ENCODE peak calls at places on chromosomes 6 and 20, in four cellular contexts. W, J, Y and M are unnamed samples. For H3K4me1, the result is how much of the 10 kb centered on the place peaks cover.

GRCh38 chr20:41052742-41053419 is 24.3 kb downstream of the TOP1 start:
- DNase-seq in W (peak), J (no peak), Y (no peak), M (no peak)

GRCh38 chr6:127177030-127177928 is 58.8 kb downstream of the RSPO3 start:
- DNase-seq in W (no peak), J (no peak), Y (no peak), M (no peak)

GRCh38 chr6:12119085-12119588 is 107.0 kb downstream of the HIVEP1 start:
- DNase-seq in W (no peak), J (no peak), Y (no peak), M (no peak)

GRCh38 chr6:157063176-157063934 is 260.0 kb downstream of the TMEM242 start:
- DNase-seq in W (peak), J (no peak), Y (no peak), M (no peak)

GRCh38 chr20:23049933-23050838 is 714 bp upstream of the THBD start:
- DNase-seq in W (peak), J (peak), Y (peak), M (peak)

GRCh38 chr20:46084805-46085792 is 4.7 kb downstream of the NCOA5 start:
- DNase-seq in W (no peak), J (peak), Y (no peak), M (no peak)

GRCh38 chr20:57756921-57757320 is 47.1 kb upstream of the PMEPA1 start:
- DNase-seq in W (no peak), J (no peak), Y (no peak), M (peak)

GRCh38 chr6:123211777-123212545 is 215.9 kb downstream of the CLVS2 start:
- DNase-seq in W (no peak), J (no peak), Y (no peak), M (no peak)

GRCh38 chr20:35551485-35551884 is 9.6 kb downstream of the ERGIC3 start:
- DNase-seq in W (no peak), J (no peak), Y (no peak), M (no peak)

GRCh38 chr6:111813247-111814162 is 59.7 kb downstream of the FYN start:
- DNase-seq in W (no peak), J (no peak), Y (no peak), M (no peak)

GRCh38 chr6:108875161-108875555 is 26.9 kb downstream of the ARMC2 start:
- DNase-seq in W (no peak), J (no peak), Y (no peak), M (no peak)

GRCh38 chr6:74752303-74752702 is 453.6 kb downstream of the COL12A1 start:
- DNase-seq in W (peak), J (no peak), Y (no peak), M (no peak)

GRCh38 chr6:13463941-13464340 is 23.5 kb downstream of the GFOD1 start:
- DNase-seq in W (no peak), J (no peak), Y (no peak), M (no peak)

GRCh38 chr20:18718129-18718528 is 95.5 kb upstream of the SCP2D1 start:
- DNase-seq in W (peak), J (no peak), Y (no peak), M (no peak)

GRCh38 chr6:73798592-73798991 is 102.6 kb downstream of the CD109 start:
- DNase-seq in W (peak), J (no peak), Y (peak), M (peak)

GRCh38 chr20:10005885-10006284 is 28.9 kb upstream of the ANKEF1 start:
- DNase-seq in W (peak), J (no peak), Y (no peak), M (no peak)

GRCh38 chr6:11428895-11429294 is 108.7 kb upstream of the TMEM170B start:
- DNase-seq in W (peak), J (no peak), Y (no peak), M (no peak)

GRCh38 chr6:34358389-34358906 is 34.0 kb downstream of the NUDT3 start:
- DNase-seq in W (no peak), J (no peak), Y (no peak), M (no peak)

GRCh38 chr20:7585126-7585679 is 355.1 kb downstream of the HAO1 start:
- DNase-seq in W (no peak), J (no peak), Y (no peak), M (no peak)

GRCh38 chr20:19828233-19828632 is 70.2 kb downstream of the RIN2 start:
- DNase-seq in W (no peak), J (no peak), Y (peak), M (no peak)

GRCh38 chr6:41780623-41781301 is at the start of gene PRICKLE4:
- DNase-seq in W (peak), J (peak), Y (peak), M (peak)

GRCh38 chr6:19851273-19852089 is 14.3 kb downstream of the ID4 start:
- DNase-seq in W (peak), J (no peak), Y (peak), M (no peak)

GRCh38 chr6:157280947-157281346 is 42.4 kb downstream of the TMEM242 start:
- DNase-seq in W (no peak), J (no peak), Y (no peak), M (no peak)

GRCh38 chr6:33197431-33198048 is 2.9 kb downstream of the RXRB start:
- DNase-seq in W (peak), J (peak), Y (peak), M (no peak)

GRCh38 chr20:32192698-32193097 is 14.8 kb downstream of the PLAGL2 start:
- DNase-seq in W (no peak), J (no peak), Y (no peak), M (no peak)

GRCh38 chr6:43930440-43931154 is 160.6 kb downstream of the VEGFA start:
- DNase-seq in W (no peak), J (no peak), Y (no peak), M (peak)

GRCh38 chr6:19142236-19142635 is 694.9 kb upstream of the ID4 start:
- DNase-seq in W (no peak), J (no peak), Y (no peak), M (no peak)

GRCh38 chr20:2845607-2846006 is 5.1 kb downstream of the VPS16 start:
- DNase-seq in W (no peak), J (no peak), Y (no peak), M (no peak)

GRCh38 chr6:168272379-168273011 is 47.1 kb downstream of the DACT2 start:
- DNase-seq in W (peak), J (no peak), Y (no peak), M (no peak)

GRCh38 chr6:98471444-98471843 is 362.9 kb upstream of the POU3F2 start:
- DNase-seq in W (no peak), J (no peak), Y (no peak), M (no peak)

GRCh38 chr6:167739721-167740475 is 86.8 kb upstream of the AFDN start:
- DNase-seq in W (no peak), J (peak), Y (no peak), M (peak)

GRCh38 chr6:9140861-9141534 is 705.7 kb upstream of the SLC35B3 start:
- DNase-seq in W (no peak), J (no peak), Y (no peak), M (no peak)

GRCh38 chr20:24952376-24953203 is 3.5 kb downstream of the CST7 start:
- DNase-seq in W (no peak), J (peak), Y (no peak), M (peak)

GRCh38 chr6:91879346-91879995 is 1292.6 kb upstream of the MAP3K7 start:
- DNase-seq in W (no peak), J (no peak), Y (no peak), M (no peak)

GRCh38 chr6:151181701-151182367 is 57.9 kb upstream of the AKAP12 start:
- DNase-seq in W (no peak), J (no peak), Y (no peak), M (no peak)

GRCh38 chr6:53858196-53858595 is 63.4 kb downstream of the LRRC1 start:
- DNase-seq in W (no peak), J (no peak), Y (no peak), M (no peak)

GRCh38 chr20:33524261-33524660 is 34.4 kb downstream of the CBFA2T2 start:
- DNase-seq in W (no peak), J (no peak), Y (no peak), M (no peak)

GRCh38 chr6:39294133-39294532 is 20.1 kb downstream of the KCNK17 start:
- DNase-seq in W (no peak), J (no peak), Y (no peak), M (no peak)

GRCh38 chr6:39295538-39295937 is 18.7 kb downstream of the KCNK17 start:
- DNase-seq in W (no peak), J (no peak), Y (no peak), M (no peak)

GRCh38 chr6:39296745-39297640 is 17.2 kb downstream of the KCNK17 start:
- DNase-seq in W (no peak), J (no peak), Y (no peak), M (peak)

GRCh38 chr6:39292637-39293036 is 21.6 kb downstream of the KCNK17 start:
- DNase-seq in W (no peak), J (no peak), Y (no peak), M (no peak)

DNA sequence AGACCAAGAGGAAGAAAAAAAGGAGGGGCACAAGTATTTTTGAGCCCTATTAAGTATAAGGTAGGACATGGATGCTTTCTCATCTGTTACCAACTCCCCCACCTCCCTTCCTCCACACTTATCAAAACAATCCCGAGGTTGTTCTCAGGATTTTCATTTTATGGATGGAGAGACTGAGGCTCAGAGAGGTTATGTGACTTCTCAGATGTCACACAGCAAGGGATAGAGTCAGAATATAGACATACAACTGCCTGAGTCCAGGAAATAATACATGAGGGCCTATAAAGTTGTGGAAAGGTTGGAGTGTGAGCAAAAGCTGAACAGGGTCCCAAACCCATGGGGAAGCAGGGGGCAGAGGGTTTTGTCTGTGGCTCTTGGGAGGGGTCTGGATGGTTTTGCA is 19.3 kb downstream of the KCNK17 start:
- DNase-seq in W (no peak), J (no peak), Y (no peak), M (no peak)
- H3K4me1 ChIP-seq in W (under half), J (under half), Y (under half), M (under half)

GRCh38 chr6:159960485-159960884 is 8.4 kb upstream of the IGF2R start:
- DNase-seq in W (no peak), J (no peak), Y (no peak), M (no peak)
- H3K27ac ChIP-seq in W (no peak), J (no peak), Y (peak), M (peak)

DNA sequence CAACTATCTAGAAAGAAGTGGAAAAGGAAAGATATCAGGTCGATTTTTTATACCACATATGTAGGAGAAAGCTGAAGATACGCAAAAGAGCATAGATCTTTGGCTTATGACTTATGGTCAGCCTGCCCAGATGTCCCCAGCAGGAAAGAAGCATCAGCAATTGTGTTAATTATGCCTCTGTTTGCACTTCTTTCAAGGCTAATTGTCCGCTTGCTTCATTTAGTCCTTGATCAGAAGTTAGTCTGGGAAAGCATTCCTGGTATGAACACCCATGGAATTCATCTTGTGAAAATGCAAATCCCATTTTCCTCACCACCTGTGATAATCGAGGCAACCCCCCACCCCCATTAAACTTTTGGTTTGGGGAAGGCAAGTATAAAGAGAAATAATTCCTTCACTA is 62.8 kb downstream of the ATP9A start:
- DNase-seq in W (no peak), J (no peak), Y (no peak), M (no peak)
- H3K4me3 ChIP-seq in W (no peak), J (no peak), Y (no peak), M (no peak)

GRCh38 chr20:12966468-12967085 is 42.2 kb upstream of the SPTLC3 start:
- DNase-seq in W (peak), J (no peak), Y (no peak), M (no peak)
- H3K4me1 ChIP-seq in W (under half), J (under half), Y (under half), M (under half)

DNA sequence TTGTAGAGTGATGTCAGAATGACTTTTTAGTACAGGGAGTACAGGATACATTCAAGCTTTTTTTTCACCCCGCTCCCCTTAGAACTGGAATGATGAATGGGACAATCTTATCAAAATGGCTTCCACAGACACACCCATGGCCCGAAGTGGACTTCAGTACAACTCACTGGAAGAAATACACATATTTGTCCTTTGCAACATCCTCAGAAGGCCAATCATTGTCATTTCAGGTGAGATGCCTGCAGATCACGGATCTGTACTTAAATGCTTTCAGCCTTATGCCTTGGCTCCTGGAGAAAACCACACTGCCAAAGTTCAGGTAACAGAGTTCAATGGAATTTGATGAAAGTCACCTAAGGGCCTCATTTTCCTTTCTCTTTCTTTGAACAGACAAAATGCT is 8.5 kb downstream of the TNFAIP3 start:
- DNase-seq in W (no peak), J (no peak), Y (no peak), M (no peak)
- H3K27ac ChIP-seq in W (no peak), J (no peak), Y (no peak), M (no peak)

DNA sequence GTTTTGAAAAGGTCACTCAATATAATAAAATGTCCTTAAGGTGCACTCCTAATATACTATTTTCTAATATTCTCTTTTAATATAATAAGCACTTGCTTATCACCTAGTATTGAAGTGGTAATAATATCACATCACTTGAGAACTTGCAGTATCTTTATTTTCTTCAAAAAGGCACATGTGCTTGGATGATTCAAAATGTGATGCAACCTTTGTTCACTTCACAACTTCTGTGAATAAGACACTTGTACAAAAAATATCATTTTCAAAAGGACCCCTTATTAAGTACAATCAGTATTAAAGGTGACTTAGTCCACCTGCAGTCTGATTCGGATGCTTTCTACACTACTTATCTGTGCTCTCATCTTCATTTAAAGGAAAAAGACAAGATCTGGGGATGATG is 3.4 kb downstream of the PRELID3B start:
- DNase-seq in W (no peak), J (no peak), Y (no peak), M (no peak)
- H3K4me3 ChIP-seq in W (no peak), J (no peak), Y (no peak), M (no peak)

DNA sequence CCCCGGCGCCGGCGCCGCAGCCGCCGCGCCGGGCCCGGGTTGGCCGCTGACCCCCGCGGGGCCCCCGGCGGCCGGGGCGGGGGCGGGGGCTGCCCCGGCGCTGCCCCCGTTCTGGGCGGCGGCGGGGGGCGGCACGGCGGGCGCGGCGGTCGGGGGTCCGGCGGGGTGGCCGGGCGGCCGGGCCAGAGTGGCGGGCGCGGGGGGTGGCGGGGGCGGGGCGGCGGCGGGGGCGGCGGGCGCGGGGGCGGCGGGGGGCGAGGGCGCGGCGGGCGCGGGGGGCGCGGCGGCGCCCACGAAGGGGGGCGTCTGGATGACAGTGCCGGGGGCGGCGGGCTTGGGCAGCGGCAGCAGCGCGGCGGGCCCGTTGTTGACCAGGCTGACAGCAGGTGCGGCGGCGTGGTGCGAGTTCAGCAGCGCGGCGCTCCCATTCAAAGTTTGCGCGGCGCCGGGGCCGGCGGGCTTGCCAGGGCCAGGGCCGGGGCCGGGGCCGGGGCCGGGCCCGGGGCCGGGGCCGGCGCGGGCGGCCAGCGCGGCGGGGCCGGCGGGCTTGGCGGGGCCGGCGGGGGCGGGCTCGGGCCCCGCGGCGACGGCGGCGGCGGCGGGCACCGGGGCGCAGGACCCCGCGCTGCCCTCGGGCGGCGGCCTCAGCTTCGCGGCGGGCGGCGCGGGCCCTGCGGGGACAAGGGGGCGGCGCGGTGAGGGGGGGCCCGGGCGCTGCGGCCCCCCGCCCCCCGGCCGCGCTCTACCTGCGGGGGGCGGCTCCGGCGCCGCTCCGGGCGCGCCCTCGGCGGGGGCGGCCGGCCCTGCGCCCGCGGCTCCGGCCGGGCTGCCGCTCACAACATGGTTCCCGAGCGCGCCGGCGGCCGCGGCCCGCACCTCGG is 653 bp downstream of the TAF4 start:
- DNase-seq in W (no peak), J (peak), Y (no peak), M (no peak)
- H3K4me1 ChIP-seq in W (under half), J (under half), Y (under half), M (under half)

DNA sequence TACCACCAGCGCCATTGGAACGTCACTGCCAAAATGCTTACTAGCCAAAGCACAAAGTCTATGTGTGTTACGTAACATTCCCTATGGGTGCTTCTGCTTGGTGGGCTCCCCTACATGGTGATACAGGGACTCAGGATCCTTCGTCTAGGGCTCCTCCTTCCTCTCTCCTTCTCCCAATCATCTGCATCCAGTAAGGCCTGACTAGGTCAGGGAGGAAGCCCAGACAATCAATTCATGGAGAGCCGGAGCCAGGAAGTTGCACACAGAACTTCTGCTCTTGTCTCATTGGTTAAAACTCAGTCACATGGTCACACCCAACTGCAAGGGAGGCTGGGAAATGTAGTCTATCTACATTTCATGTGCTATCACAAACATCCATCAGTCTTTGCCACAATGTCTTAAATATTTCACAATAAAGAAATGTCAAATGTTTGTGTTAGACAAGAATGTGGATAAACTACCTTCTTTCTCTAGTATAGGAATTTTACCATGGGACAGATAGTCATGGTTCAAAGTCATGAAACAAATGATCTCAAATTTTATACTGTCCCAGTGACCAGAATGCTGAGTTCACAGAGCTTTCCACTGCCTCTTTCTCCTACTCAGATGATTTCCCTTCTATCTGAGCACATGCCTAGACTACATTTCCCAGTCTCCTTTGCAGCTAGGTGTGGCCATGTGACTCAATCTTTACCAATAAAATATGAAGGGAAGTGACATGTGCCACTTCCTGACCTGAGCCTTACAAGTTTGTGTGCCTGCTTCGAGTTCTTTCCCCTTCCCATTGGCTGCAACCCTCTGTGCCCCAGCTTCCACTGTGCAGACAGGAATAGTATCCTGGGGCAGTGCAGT is 9.3 kb upstream of the KCNK15 start:
- DNase-seq in W (peak), J (peak), Y (peak), M (peak)
- H3K27ac ChIP-seq in W (peak), J (peak), Y (no peak), M (no peak)

GRCh38 chr6:31927868-31928671 is 553 bp downstream of the C2 start:
- DNase-seq in W (no peak), J (no peak), Y (no peak), M (no peak)
- H3K4me3 ChIP-seq in W (no peak), J (peak), Y (peak), M (peak)